ENCODE peak calls at places on chromosomes 13 and 19, in nine cellular contexts. U is body of pancreas, L is transverse colon, W is heart left ventricle, O is prostate gland, S is cardiac muscle cell, H is neural progenitor cell, F is fibroblast of lung, Y is Peyer's patch. I is an unnamed sample. For H3K27me3, the result is how much of the 10 kb centered on the place peaks cover.

GRCh38 chr19:33796164-33797100 is at the start of gene KCTD15:
- DNase-seq in Y (no peak), O (no peak), F (peak), H (peak), U (peak), W (no peak), S (peak), L (peak), I (peak)

GRCh38 chr13:58994077-58994476 is 1169.7 kb downstream of the DIAPH3 start:
- DNase-seq in H (no peak), Y (no peak), L (no peak), O (no peak), U (no peak), F (no peak), S (no peak), W (no peak), I (no peak)

GRCh38 chr13:98180092-98180491 is 3.0 kb upstream of the RNF113B start:
- DNase-seq in F (no peak), L (no peak), H (no peak), U (no peak), S (peak), W (no peak), Y (no peak), O (no peak), I (no peak)

GRCh38 chr13:43316997-43317396 is 293.6 kb downstream of the DNAJC15 start:
- DNase-seq in H (peak), Y (no peak), U (peak), S (peak), W (peak), O (peak), L (no peak), F (peak), I (no peak)

GRCh38 chr13:46648166-46648607 is 95.2 kb downstream of the LRCH1 start:
- DNase-seq in O (no peak), S (no peak), F (peak), Y (peak), W (no peak), U (peak), L (peak), H (peak), I (no peak)

GRCh38 chr13:30905932-30906383 is at the start of gene MEDAG:
- DNase-seq in W (peak), U (peak), Y (peak), F (peak), L (peak), O (no peak), S (peak), H (no peak), I (peak)

GRCh38 chr19:36244066-36244465 is 29.2 kb downstream of the ZNF146 start:
- DNase-seq in O (no peak), H (no peak), F (no peak), L (no peak), Y (no peak), U (no peak), W (no peak), S (no peak), I (no peak)

GRCh38 chr19:12899891-12900518 is 9.0 kb downstream of the GCDH start:
- DNase-seq in O (no peak), W (no peak), H (no peak), S (no peak), F (no peak), L (peak), Y (no peak), U (no peak), I (no peak)

GRCh38 chr13:100399455-100399854 is 189.1 kb downstream of the GGACT start:
- DNase-seq in L (no peak), H (no peak), W (no peak), O (no peak), S (no peak), Y (no peak), U (no peak), F (no peak), I (no peak)

GRCh38 chr13:102567857-102568256 is 28.9 kb upstream of the TPP2 start:
- DNase-seq in O (no peak), U (no peak), S (no peak), Y (no peak), F (no peak), H (no peak), W (no peak), L (no peak), I (no peak)

GRCh38 chr13:82758056-82758455 is 1124.2 kb downstream of the SLITRK1 start:
- DNase-seq in U (no peak), O (no peak), W (no peak), F (no peak), H (peak), Y (no peak), L (no peak), S (peak), I (no peak)

GRCh38 chr19:52673014-52673413 is 34.9 kb upstream of the ZNF83 start:
- DNase-seq in W (no peak), Y (no peak), O (no peak), S (peak), F (peak), L (no peak), U (no peak), H (no peak), I (no peak)

GRCh38 chr13:21402586-21403307 is 56.4 kb downstream of the ZDHHC20 start:
- DNase-seq in F (peak), H (no peak), L (no peak), U (no peak), S (peak), W (no peak), Y (no peak), O (no peak), I (no peak)

GRCh38 chr13:109509154-109509905 is 277.1 kb downstream of the IRS2 start:
- DNase-seq in U (no peak), L (no peak), W (no peak), Y (no peak), O (peak), S (peak), F (peak), H (no peak), I (no peak)

GRCh38 chr13:60226507-60226906 is 62.8 kb upstream of the DIAPH3 start:
- DNase-seq in H (peak), U (peak), O (no peak), S (peak), F (peak), L (peak), Y (no peak), W (no peak), I (no peak)

GRCh38 chr13:36872621-36873020 is 47.4 kb downstream of the SMAD9 start:
- DNase-seq in S (no peak), H (peak), U (no peak), O (peak), W (peak), L (peak), Y (no peak), F (no peak), I (no peak)

GRCh38 chr19:6271251-6271650 is 8.5 kb downstream of the MLLT1 start:
- DNase-seq in W (no peak), H (no peak), Y (peak), F (peak), S (no peak), O (no peak), L (no peak), U (no peak), I (no peak)

GRCh38 chr13:31755803-31756212 is 16.5 kb downstream of the RXFP2 start:
- DNase-seq in W (no peak), H (no peak), L (no peak), U (no peak), O (no peak), Y (no peak), F (peak), S (no peak), I (no peak)

GRCh38 chr19:34220472-34221063 is 33.8 kb upstream of the GARRE1 start:
- DNase-seq in W (peak), O (peak), Y (peak), L (peak), U (peak), F (peak), H (peak), S (peak), I (no peak)

GRCh38 chr13:21544515-21544914 is 59.5 kb downstream of the MICU2 start:
- DNase-seq in O (no peak), S (no peak), F (no peak), U (no peak), L (no peak), H (no peak), W (no peak), Y (no peak), I (no peak)

GRCh38 chr19:345320-345879 is 804 bp upstream of the MIER2 start:
- DNase-seq in S (no peak), U (no peak), H (no peak), Y (no peak), W (no peak), F (no peak), O (no peak), L (no peak), I (no peak)

GRCh38 chr13:109964164-109964563 is 177.8 kb upstream of the IRS2 start:
- DNase-seq in O (no peak), F (no peak), S (no peak), W (no peak), L (no peak), Y (no peak), H (no peak), U (no peak), I (no peak)

GRCh38 chr13:23427342-23428182 is 5.9 kb downstream of the SACS start:
- DNase-seq in W (peak), F (peak), L (peak), Y (no peak), O (peak), S (peak), H (no peak), U (peak), I (no peak)

GRCh38 chr13:44378277-44378676 is 4.7 kb downstream of the SERP2 start:
- DNase-seq in W (no peak), Y (no peak), H (no peak), O (no peak), L (no peak), F (no peak), U (no peak), S (no peak), I (no peak)

GRCh38 chr19:6530385-6531162 is at the start of gene TNFSF9:
- DNase-seq in W (peak), S (peak), L (peak), Y (peak), O (peak), H (peak), F (peak), U (peak), I (peak)

GRCh38 chr19:56837892-56838679 is 2.4 kb downstream of the PEG3 start:
- DNase-seq in F (peak), W (peak), O (peak), S (peak), L (peak), Y (peak), H (no peak), U (peak), I (peak)

GRCh38 chr19:3378352-3379146 is 12.2 kb downstream of the NFIC start:
- DNase-seq in Y (no peak), S (no peak), W (peak), F (no peak), O (no peak), H (no peak), U (no peak), L (no peak), I (no peak)
- H3K27me3 ChIP-seq in Y (under half), S (under half), W (under half), F (under half), O (under half), H (under half), U (under half), L (under half), I (under half)

GRCh38 chr19:55683449-55684261 is 8.6 kb downstream of the EPN1 start:
- DNase-seq in O (peak), W (no peak), U (peak), S (no peak), H (no peak), Y (peak), L (peak), F (no peak), I (no peak)
- TF ChIP-seq CTCF in O (no peak), W (no peak), U (no peak), S (no peak), H (no peak), Y (no peak), L (no peak), F (no peak), I (no peak)

GRCh38 chr19:11324748-11325389 is 14.6 kb downstream of the RAB3D start:
- DNase-seq in S (peak), L (no peak), U (no peak), Y (no peak), F (no peak), W (no peak), O (no peak), H (no peak), I (no peak)
- H3K4me3 ChIP-seq in S (no peak), L (no peak), U (no peak), Y (no peak), F (no peak), W (no peak), O (no peak), H (no peak), I (no peak)

DNA sequence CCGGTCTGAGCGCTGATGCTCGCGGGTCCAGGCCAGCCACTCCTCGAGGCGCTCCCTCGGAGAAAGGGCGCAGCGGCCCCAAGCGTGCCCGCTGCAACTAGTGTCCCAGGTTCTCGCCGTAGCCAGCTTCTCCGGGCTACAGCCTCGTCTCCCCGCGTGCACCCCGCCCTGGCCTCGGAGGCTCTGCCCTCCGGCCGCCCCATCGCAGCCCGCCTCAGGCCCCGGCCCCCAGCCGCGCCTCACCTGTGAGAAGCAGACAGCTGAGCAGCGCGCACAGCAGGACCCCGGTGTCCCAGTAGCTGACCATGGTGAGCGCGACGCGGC is 429 bp downstream of the FLT1 start:
- DNase-seq in Y (no peak), S (no peak), H (peak), U (no peak), O (no peak), F (no peak), L (no peak), W (peak), I (peak)
- H3K27me3 ChIP-seq in Y (under half), S (under half), H (half or more), U (under half), O (under half), F (half or more), L (half or more), W (under half), I (half or more)

DNA sequence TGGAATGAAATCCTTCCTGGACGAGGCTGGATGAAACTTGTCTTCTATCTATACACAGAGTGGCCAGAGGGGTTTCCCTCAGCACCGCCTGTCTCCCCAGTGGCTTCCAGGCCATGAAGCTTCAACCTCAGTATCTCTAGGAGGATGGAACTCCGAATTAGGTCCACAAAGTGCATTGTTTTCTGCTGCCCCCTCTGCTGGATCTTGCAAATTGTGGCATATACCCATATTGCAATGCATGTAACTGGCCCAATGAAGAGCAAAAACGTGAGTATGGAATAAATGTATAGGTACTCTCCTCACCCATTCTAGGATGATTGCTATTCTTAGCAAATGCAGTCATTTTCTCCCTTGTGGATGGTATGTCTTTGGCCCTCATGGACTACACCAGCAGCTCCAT is 14.7 kb upstream of the LILRB4 start:
- DNase-seq in Y (peak), O (no peak), F (no peak), L (no peak), U (no peak), W (no peak), S (no peak), H (no peak), I (no peak)
- TF ChIP-seq CTCF in Y (no peak), O (no peak), F (no peak), L (no peak), U (no peak), W (no peak), S (no peak), H (no peak), I (no peak)

GRCh38 chr19:1748115-1748702 is 5.1 kb upstream of the ONECUT3 start:
- DNase-seq in H (no peak), S (no peak), Y (peak), O (no peak), L (peak), W (no peak), U (no peak), F (no peak), I (no peak)
- H3K4me3 ChIP-seq in H (no peak), S (no peak), Y (no peak), O (no peak), L (peak), W (peak), U (no peak), F (no peak), I (no peak)

GRCh38 chr19:8459095-8459494 is 14.3 kb downstream of the HNRNPM start:
- DNase-seq in W (no peak), F (no peak), S (no peak), O (no peak), U (no peak), H (no peak), L (no peak), Y (no peak), I (no peak)
- H3K27me3 ChIP-seq in W (under half), F (under half), S (under half), O (under half), U (under half), H (under half), L (under half), Y (under half), I (under half)

DNA sequence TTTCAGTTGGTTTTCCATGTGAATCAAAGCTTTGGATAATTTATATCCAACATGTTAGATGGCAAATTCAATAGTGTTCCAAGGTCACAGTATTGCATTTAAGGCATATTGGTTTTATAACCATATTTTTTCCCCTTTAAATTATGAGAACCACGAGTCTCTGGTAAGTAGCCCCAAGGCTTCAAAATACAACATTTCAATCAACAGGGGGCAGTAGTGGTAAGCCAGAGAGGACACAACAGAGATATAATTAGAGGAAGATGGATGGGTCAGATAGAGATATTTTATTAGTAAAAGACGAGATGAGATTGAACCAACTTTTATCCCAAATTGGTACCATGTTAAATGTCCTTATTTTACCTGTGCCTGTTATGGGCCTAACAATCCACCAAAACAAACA is 53.1 kb downstream of the KL start:
- DNase-seq in F (peak), O (no peak), U (no peak), W (no peak), H (no peak), S (no peak), L (no peak), Y (no peak), I (no peak)
- TF ChIP-seq CTCF in F (no peak), O (no peak), U (peak), W (no peak), H (peak), S (peak), L (no peak), Y (no peak), I (peak)

GRCh38 chr19:37817180-37817911 is 38.0 kb upstream of the ZNF573 start:
- DNase-seq in W (peak), U (peak), O (peak), S (peak), F (peak), Y (peak), L (peak), H (peak), I (peak)
- H3K4me3 ChIP-seq in W (peak), U (peak), O (peak), S (peak), F (peak), Y (peak), L (peak), H (peak), I (peak)